ENCODE peak calls at places on chromosomes 7 and 10, in six cellular contexts. R is uterus, I is ovary, P is right lobe of liver, T is endothelial cell of umbilical vein, L is IMR-90. M is an unnamed sample.

GRCh38 chr7:149377386-149377785 is 83.5 kb downstream of the ZNF777 start:
- DNase-seq in R (no peak), I (no peak), P (no peak), T (no peak), L (no peak), M (no peak)

GRCh38 chr10:18400911-18401260 is 250.5 kb downstream of the NSUN6 start:
- DNase-seq in R (no peak), I (no peak), P (peak; percentile 28), T (no peak), L (no peak), M (no peak)

GRCh38 chr10:63236113-63236935 is 103.2 kb downstream of the NRBF2 start:
- DNase-seq in R (no peak), I (no peak), P (no peak), T (peak; percentile 96), L (peak; percentile 96), M (no peak)

GRCh38 chr7:99563650-99564049 is 5.2 kb downstream of the ZNF655 start:
- DNase-seq in R (no peak), I (no peak), P (no peak), T (no peak), L (peak; percentile 80), M (no peak)

GRCh38 chr7:33771422-33771821 is 133.9 kb upstream of the BMPER start:
- DNase-seq in R (no peak), I (no peak), P (no peak), T (no peak), L (no peak), M (no peak)

GRCh38 chr10:72846225-72846624 is 47.3 kb upstream of the OIT3 start:
- DNase-seq in R (no peak), I (no peak), P (no peak), T (peak; percentile 32), L (peak; percentile 89), M (no peak)

GRCh38 chr10:70494536-70494935 is 16.0 kb downstream of the PALD1 start:
- DNase-seq in R (no peak), I (no peak), P (no peak), T (no peak), L (no peak), M (no peak)

GRCh38 chr7:16055263-16055976 is 365.9 kb downstream of the CRPPA start:
- DNase-seq in R (no peak), I (no peak), P (no peak), T (no peak), L (no peak), M (no peak)

GRCh38 chr10:93496322-93497041 is at the start of gene CEP55:
- DNase-seq in R (peak; percentile 95), I (peak; percentile 93), P (peak; percentile 97), T (peak; percentile 97), L (peak; percentile 87), M (peak; percentile 91)
- TF ChIP-seq POLR2A in R (peak; percentile 29), I (no peak), P (no peak), T (peak; percentile 76), L (peak; percentile 61), M (peak; percentile 46)

GRCh38 chr7:107047902-107048782 is 3.6 kb downstream of the PRKAR2B start:
- DNase-seq in R (no peak), I (no peak), P (no peak), T (peak; percentile 86), L (peak; percentile 50), M (no peak)

GRCh38 chr7:107049480-107049879 is 5.0 kb downstream of the PRKAR2B start:
- DNase-seq in R (no peak), I (no peak), P (no peak), T (no peak), L (no peak), M (no peak)

GRCh38 chr7:107049971-107050532 is 5.5 kb downstream of the PRKAR2B start:
- DNase-seq in R (no peak), I (no peak), P (no peak), T (no peak), L (no peak), M (no peak)

GRCh38 chr7:107048783-107049418 is 4.4 kb downstream of the PRKAR2B start:
- DNase-seq in R (no peak), I (no peak), P (no peak), T (no peak), L (no peak), M (no peak)

GRCh38 chr7:107051376-107051775 is 6.9 kb downstream of the PRKAR2B start:
- DNase-seq in R (no peak), I (no peak), P (no peak), T (peak; percentile 10), L (no peak), M (no peak)
- H3K36me3 ChIP-seq in R (no peaks in the 10 kb centered on the region), I (no peaks in the 10 kb centered on the region), P (no peaks in the 10 kb centered on the region), T (no peaks in the 10 kb centered on the region), L (no peaks in the 10 kb centered on the region), M (no peaks in the 10 kb centered on the region)

GRCh38 chr10:124448696-124449169 is 1.1 kb downstream of the NKX1-2 start:
- DNase-seq in R (no peak), I (no peak), P (no peak), T (no peak), L (no peak), M (no peak)
- TF ChIP-seq CTCF in R (no peak), I (no peak), P (no peak), T (no peak), L (no peak), M (no peak)

GRCh38 chr7:150854066-150855000 is 2.0 kb downstream of the AOC1 start:
- DNase-seq in R (no peak), I (no peak), P (no peak), T (no peak), L (no peak), M (no peak)

GRCh38 chr7:150855046-150855445 is 2.7 kb downstream of the AOC1 start:
- DNase-seq in R (no peak), I (no peak), P (no peak), T (no peak), L (no peak), M (no peak)

GRCh38 chr7:150851497-150852370 is 583 bp upstream of the AOC1 start:
- DNase-seq in R (no peak), I (no peak), P (no peak), T (no peak), L (no peak), M (no peak)

GRCh38 chr7:150850273-150850672 is 2.0 kb upstream of the AOC1 start:
- DNase-seq in R (no peak), I (no peak), P (no peak), T (no peak), L (no peak), M (no peak)

GRCh38 chr7:150852371-150852905 is at the start of gene AOC1:
- DNase-seq in R (no peak), I (no peak), P (no peak), T (no peak), L (no peak), M (no peak)
- TF ChIP-seq POLR2A in R (no peak), I (no peak), P (no peak), T (no peak), L (no peak), M (no peak)

GRCh38 chr10:102379383-102379782 is 16.1 kb upstream of the NFKB2 start:
- DNase-seq in R (no peak), I (no peak), P (no peak), T (no peak), L (no peak), M (no peak)
- H3K36me3 ChIP-seq in R (no peaks in the 10 kb centered on the region), I (no peaks in the 10 kb centered on the region), P (no peaks in the 10 kb centered on the region), T (peaks cover 14% of the 10 kb centered on the region), L (peaks cover 65% of the 10 kb centered on the region), M (no peaks in the 10 kb centered on the region)

M was measured in tibial nerve.